ENCODE peak calls at places on chromosomes 7 and 10, in four cellular contexts. C, Q, V and F are unnamed samples. For H3K27me3 and H3K4me1, the result is how much of the 10 kb centered on the place peaks cover.

GRCh38 chr7:40571796-40572195 is 437.0 kb downstream of the SUGCT start:
- DNase-seq in C (no peak), Q (no peak), V (no peak), F (no peak)

GRCh38 chr7:100620804-100621203 is 8.5 kb downstream of the MOSPD3 start:
- DNase-seq in C (no peak), Q (no peak), V (no peak), F (no peak)

GRCh38 chr7:19585761-19586160 is 123.1 kb downstream of the POLR1F start:
- DNase-seq in C (no peak), Q (no peak), V (no peak), F (no peak)

GRCh38 chr7:71343039-71343438 is 211.1 kb downstream of the GALNT17 start:
- DNase-seq in C (no peak), Q (no peak), V (no peak), F (no peak)

GRCh38 chr7:108071551-108071950 is 58.6 kb downstream of the LAMB4 start:
- DNase-seq in C (no peak), Q (no peak), V (no peak), F (no peak)

GRCh38 chr10:2944788-2945187 is 122.6 kb upstream of the PFKP start:
- DNase-seq in C (no peak), Q (no peak), V (no peak), F (no peak)

GRCh38 chr7:4246536-4246935 is 435.6 kb upstream of the FOXK1 start:
- DNase-seq in C (no peak), Q (no peak), V (no peak), F (no peak)

GRCh38 chr10:21285742-21286311 is 239.7 kb downstream of the SKIDA1 start:
- DNase-seq in C (no peak), Q (no peak), V (no peak), F (no peak)

GRCh38 chr10:51867956-51868355 is 168.6 kb upstream of the CSTF2T start:
- DNase-seq in C (no peak), Q (no peak), V (no peak), F (no peak)

GRCh38 chr10:129594811-129595210 is 127.8 kb downstream of the MGMT start:
- DNase-seq in C (no peak), Q (no peak), V (no peak), F (no peak)
- H3K27ac ChIP-seq in C (no peak), Q (no peak), V (no peak), F (no peak)

DNA sequence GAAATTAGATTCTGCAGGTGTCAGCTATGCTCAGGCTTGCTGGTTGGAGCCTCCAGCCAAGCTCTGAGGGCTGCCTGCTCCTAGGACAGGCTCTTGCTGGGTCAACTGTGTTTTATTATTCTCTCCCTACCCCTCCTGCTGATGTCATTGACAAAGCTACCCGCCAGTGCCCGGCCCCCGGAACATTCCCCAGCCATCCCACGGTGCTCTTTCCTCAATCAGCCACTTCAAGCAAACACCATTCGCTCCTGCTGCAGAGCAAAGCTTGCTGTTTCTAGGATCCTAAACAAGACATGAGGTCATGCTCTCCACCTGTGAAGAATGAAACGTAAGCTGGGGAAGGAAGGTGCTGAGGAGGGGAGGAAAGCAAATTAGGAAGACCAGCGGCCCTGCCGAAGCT is 2.1 kb upstream of the C10orf71 start:
- DNase-seq in C (no peak), Q (no peak), V (no peak), F (no peak)
- H3K27me3 ChIP-seq in C (under half), Q (under half), V (under half), F (under half)

DNA sequence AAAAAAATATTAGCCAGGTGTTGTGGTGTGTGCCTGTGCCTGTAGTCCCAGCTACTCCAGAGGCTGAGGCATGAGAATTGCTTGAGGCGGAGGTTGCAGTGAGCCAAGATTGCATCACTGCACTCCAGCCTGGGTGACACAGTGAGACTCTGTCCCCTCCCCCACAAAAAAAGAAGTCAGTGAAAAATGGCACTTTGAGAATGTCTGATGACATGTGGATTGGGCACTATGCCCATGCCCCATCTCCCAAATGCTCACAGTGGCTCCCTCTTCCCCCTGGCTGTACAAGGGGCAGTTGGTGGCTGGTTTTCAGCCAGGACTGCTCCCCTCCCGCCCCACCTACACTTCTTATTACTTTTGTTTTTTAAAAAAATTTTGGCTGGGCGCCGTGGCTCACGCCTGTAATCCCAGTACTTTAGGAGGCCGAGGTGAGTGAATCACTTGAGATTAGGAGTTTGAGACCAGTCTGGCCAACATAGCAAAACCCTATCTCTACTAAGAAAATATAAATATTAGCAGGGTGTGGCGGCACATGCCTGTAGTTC is 26.1 kb downstream of the IL15RA start:
- DNase-seq in C (peak), Q (no peak), V (no peak), F (peak)
- H3K4me1 ChIP-seq in C (under half), Q (under half), V (under half), F (under half)

DNA sequence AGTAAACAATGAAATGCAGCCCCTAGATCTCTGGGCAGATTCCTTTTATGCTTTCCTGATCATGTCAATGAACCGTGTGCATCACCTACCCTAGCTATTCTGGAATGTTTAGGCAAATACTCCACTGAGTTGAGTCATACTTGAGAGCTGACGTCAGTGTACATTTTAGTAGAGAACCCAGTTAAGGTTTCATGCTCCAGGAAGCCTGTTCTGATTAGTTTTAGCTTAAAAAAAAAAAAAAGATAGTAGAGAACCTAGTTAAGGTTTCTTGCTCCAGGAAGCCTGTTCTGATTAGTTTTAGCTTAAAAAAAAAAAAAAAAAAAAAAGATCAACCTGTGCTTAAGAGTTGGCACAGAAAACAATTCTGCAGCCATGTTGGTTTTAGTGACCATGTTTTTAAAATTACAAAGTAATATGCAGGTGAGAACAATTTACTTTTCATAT is 3.7 kb upstream of the MCU start:
- DNase-seq in C (no peak), Q (no peak), V (no peak), F (no peak)
- H3K27ac ChIP-seq in C (peak), Q (no peak), V (no peak), F (no peak)

DNA sequence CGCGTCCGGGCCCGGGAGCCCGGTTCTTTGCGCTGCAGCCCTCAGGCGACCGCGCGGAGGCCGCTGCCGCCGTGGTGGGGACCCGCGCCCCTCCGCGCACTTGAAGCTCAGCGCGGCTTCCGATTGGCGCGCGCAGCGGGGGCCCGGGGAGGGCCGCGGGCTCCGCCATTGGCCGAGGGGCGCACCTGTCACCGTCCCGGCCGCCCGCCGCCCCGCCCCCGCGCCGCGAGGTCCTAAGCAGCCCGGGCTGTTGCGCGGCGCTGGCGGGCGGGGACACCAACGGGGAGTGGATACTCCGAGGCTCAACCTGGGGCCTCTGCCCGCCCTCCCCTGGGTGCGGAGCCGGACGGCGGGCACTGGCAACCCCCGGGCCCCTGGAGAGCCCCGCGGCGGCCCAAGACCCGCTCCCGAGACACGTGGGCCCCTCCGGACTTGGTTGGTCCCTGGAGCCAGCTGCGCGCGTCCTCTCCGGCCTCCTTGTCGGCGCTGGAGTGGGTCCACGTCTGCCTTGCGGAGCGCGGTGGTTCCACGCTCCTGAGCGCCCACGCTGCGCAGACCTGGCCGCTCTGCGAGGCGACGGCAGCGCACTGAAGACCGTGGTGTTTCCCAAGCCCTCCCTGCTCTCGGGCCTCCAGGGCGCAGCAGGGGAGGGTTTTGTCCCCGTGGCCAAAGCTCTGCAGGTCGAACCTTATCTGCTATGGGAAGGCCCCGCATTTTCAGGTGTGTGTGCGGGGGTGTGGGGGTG is at the start of gene MNX1:
- DNase-seq in C (peak), Q (peak), V (no peak), F (no peak)
- H3K27me3 ChIP-seq in C (half or more), Q (under half), V (half or more), F (under half)

GRCh38 chr10:99917963-99918825 is 91.6 kb downstream of the DNMBP start:
- DNase-seq in C (no peak), Q (no peak), V (no peak), F (peak)
- H3K4me1 ChIP-seq in C (under half), Q (under half), V (under half), F (under half)

GRCh38 chr10:124636271-124636993 is 107.7 kb downstream of the FAM53B start:
- DNase-seq in C (no peak), Q (no peak), V (no peak), F (no peak)

GRCh38 chr10:124639206-124639605 is 105.0 kb downstream of the FAM53B start:
- DNase-seq in C (no peak), Q (no peak), V (no peak), F (no peak)

GRCh38 chr10:124637091-124637700 is 107.0 kb downstream of the FAM53B start:
- DNase-seq in C (no peak), Q (no peak), V (no peak), F (no peak)

GRCh38 chr10:124639646-124640045 is 104.5 kb downstream of the FAM53B start:
- DNase-seq in C (no peak), Q (no peak), V (no peak), F (no peak)

GRCh38 chr10:124637746-124638145 is 106.4 kb downstream of the FAM53B start:
- DNase-seq in C (no peak), Q (no peak), V (no peak), F (no peak)
- H3K27ac ChIP-seq in C (no peak), Q (peak), V (no peak), F (no peak)

DNA sequence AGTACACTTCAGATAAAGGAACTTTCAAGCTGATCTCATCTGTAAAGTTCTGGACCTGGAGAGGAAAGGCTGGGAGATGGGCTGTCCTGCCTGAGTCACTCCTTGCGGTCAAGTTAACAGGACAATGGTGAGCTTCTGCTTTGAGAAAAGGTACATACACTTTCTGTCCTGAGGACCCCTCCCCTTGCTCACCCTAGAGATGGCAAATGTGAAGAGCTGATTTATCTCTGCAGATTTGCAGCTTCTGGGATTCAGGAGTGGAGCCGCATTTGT is 176.2 kb upstream of the INHBA start:
- DNase-seq in C (no peak), Q (no peak), V (no peak), F (no peak)
- H3K27me3 ChIP-seq in C (under half), Q (under half), V (under half), F (under half)

DNA sequence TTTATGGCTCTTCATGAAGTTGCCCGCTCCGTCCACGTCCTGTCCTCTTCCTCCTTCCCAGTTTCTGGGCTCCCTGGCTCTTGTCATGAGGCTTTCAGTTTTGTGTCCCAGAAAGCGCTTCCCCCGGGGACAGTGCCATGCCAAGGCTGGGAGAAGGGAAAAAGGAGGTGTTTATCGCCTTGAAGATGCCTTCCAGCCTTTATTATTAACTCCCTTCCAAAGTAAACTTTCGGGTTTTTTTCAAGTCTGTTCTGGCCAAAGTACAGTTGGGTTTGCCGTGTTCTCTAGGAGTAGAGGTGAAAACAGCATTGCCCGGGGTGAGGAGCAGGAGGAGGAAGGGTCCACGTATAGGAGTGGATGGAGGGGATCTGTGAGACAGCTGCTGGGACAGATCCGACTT is 117.2 kb downstream of the CUX1 start:
- DNase-seq in C (no peak), Q (no peak), V (no peak), F (peak)
- H3K4me1 ChIP-seq in C (under half), Q (under half), V (half or more), F (under half)